ENCODE peak calls at places on chromosomes 16 and 17, in eight cellular contexts. T, W, L, O, I, B, H and F are unnamed samples.

GRCh38 chr16:20851601-20852000 is 45.3 kb downstream of the REXO5 start:
- DNase-seq in T (peak; percentile 73), W (peak; percentile 54), L (peak; percentile 99), O (peak; percentile 92), I (peak; percentile 82), B (peak; percentile 93), H (peak; percentile 97), F (peak; percentile 85)

GRCh38 chr17:7509937-7510336 is 25.8 kb downstream of the POLR2A start:
- DNase-seq in T (no peak), W (no peak), L (no peak), O (no peak), I (no peak), B (no peak), H (no peak), F (no peak)

GRCh38 chr17:28686296-28686695 is 24.3 kb downstream of the SUPT6H start:
- DNase-seq in T (no peak), W (no peak), L (no peak), O (no peak), I (no peak), B (no peak), H (no peak), F (no peak)

GRCh38 chr17:40107266-40107980 is 7.0 kb upstream of the NR1D1 start:
- DNase-seq in T (no peak), W (no peak), L (peak; percentile 46), O (no peak), I (peak; percentile 54), B (no peak), H (peak; percentile 48), F (no peak)

GRCh38 chr17:2436516-2436915 is 35.7 kb upstream of the MNT start:
- DNase-seq in T (no peak), W (peak; percentile 68), L (no peak), O (no peak), I (no peak), B (no peak), H (no peak), F (no peak)

GRCh38 chr17:63358111-63358839 is 87.8 kb downstream of the CYB561 start:
- DNase-seq in T (peak; percentile 75), W (no peak), L (peak; percentile 90), O (peak; percentile 94), I (no peak), B (no peak), H (peak; percentile 96), F (peak; percentile 87)

GRCh38 chr16:3669067-3669466 is 14.6 kb downstream of the DNASE1 start:
- DNase-seq in T (no peak), W (no peak), L (no peak), O (no peak), I (no peak), B (no peak), H (no peak), F (no peak)

GRCh38 chr16:1158456-1159324 is 5.8 kb downstream of the CACNA1H start:
- DNase-seq in T (no peak), W (peak; percentile 65), L (no peak), O (peak; percentile 47), I (no peak), B (no peak), H (no peak), F (no peak)

GRCh38 chr16:57387598-57388354 is 15.5 kb downstream of the CX3CL1 start:
- DNase-seq in T (no peak), W (no peak), L (no peak), O (no peak), I (no peak), B (no peak), H (no peak), F (no peak)

GRCh38 chr17:79950711-79951110 is 85.0 kb downstream of the TBC1D16 start:
- DNase-seq in T (no peak), W (peak; percentile 61), L (no peak), O (no peak), I (no peak), B (no peak), H (no peak), F (no peak)

GRCh38 chr16:19804538-19805323 is 79.9 kb downstream of the GPRC5B start:
- DNase-seq in T (no peak), W (peak; percentile 87), L (no peak), O (no peak), I (peak; percentile 43), B (no peak), H (no peak), F (no peak)

GRCh38 chr16:85659805-85660511 is 28.8 kb downstream of the GINS2 start:
- DNase-seq in T (no peak), W (peak; percentile 76), L (peak; percentile 39), O (peak; percentile 41), I (peak; percentile 27), B (peak; percentile 55), H (peak; percentile 40), F (no peak)

GRCh38 chr17:74520790-74521480 is 10.3 kb downstream of the CD300LB start:
- DNase-seq in T (no peak), W (no peak), L (no peak), O (no peak), I (peak; percentile 27), B (peak; percentile 79), H (no peak), F (no peak)

GRCh38 chr16:68296291-68296690 is 14.5 kb downstream of the SLC7A6OS start:
- DNase-seq in T (no peak), W (peak; percentile 62), L (no peak), O (no peak), I (no peak), B (no peak), H (no peak), F (no peak)

GRCh38 chr17:62781356-62781755 is 26.8 kb downstream of the MARCHF10 start:
- DNase-seq in T (no peak), W (no peak), L (peak; percentile 46), O (peak; percentile 57), I (no peak), B (peak; percentile 69), H (peak; percentile 90), F (no peak)

GRCh38 chr17:19359151-19359550 is 3.4 kb downstream of the B9D1 start:
- DNase-seq in T (no peak), W (no peak), L (no peak), O (no peak), I (no peak), B (no peak), H (no peak), F (no peak)

GRCh38 chr16:66099261-66099660 is 267.2 kb upstream of the CDH5 start:
- DNase-seq in T (no peak), W (no peak), L (no peak), O (no peak), I (no peak), B (no peak), H (no peak), F (no peak)

GRCh38 chr17:44981221-44981968 is 13.3 kb upstream of the C1QL1 start:
- DNase-seq in T (peak; percentile 18), W (peak; percentile 33), L (peak; percentile 32), O (peak; percentile 94), I (no peak), B (peak; percentile 88), H (peak; percentile 13), F (peak; percentile 27)

GRCh38 chr17:65109543-65109942 is 27.6 kb upstream of the RGS9 start:
- DNase-seq in T (no peak), W (no peak), L (no peak), O (no peak), I (no peak), B (no peak), H (no peak), F (no peak)

GRCh38 chr17:79420318-79421243 is 190.3 kb downstream of the RBFOX3 start:
- DNase-seq in T (no peak), W (no peak), L (peak; percentile 28), O (no peak), I (no peak), B (peak; percentile 42), H (peak; percentile 18), F (peak; percentile 4)

GRCh38 chr16:71883193-71883848 is 661 bp downstream of the ZNF821 start:
- DNase-seq in T (no peak), W (peak; percentile 47), L (peak; percentile 13), O (peak; percentile 6), I (peak; percentile 17), B (peak; percentile 31), H (peak; percentile 8), F (no peak)

GRCh38 chr16:73093146-73094144 is 45.5 kb upstream of the ZFHX3 start:
- DNase-seq in T (no peak), W (peak; percentile 9), L (peak; percentile 29), O (peak; percentile 54), I (no peak), B (no peak), H (no peak), F (no peak)
- TF ChIP-seq CTCF in T (no peak), W (no peak), L (no peak), O (no peak), I (no peak), B (no peak), H (no peak), F (no peak)

GRCh38 chr17:68399638-68400403 is 57.5 kb downstream of the WIPI1 start:
- DNase-seq in T (no peak), W (no peak), L (peak; percentile 59), O (peak; percentile 57), I (no peak), B (no peak), H (peak; percentile 73), F (no peak)
- TF ChIP-seq CTCF in T (no peak), W (no peak), L (no peak), O (no peak), I (no peak), B (no peak), H (no peak), F (no peak)

GRCh38 chr16:35906440-35906839 is 2447.0 kb downstream of the TP53TG3F start:
- DNase-seq in T (no peak), W (no peak), L (no peak), O (no peak), I (no peak), B (no peak), H (no peak), F (no peak)

GRCh38 chr16:35909351-35909954 is 2450.0 kb downstream of the TP53TG3F start:
- DNase-seq in T (no peak), W (no peak), L (no peak), O (no peak), I (no peak), B (no peak), H (no peak), F (no peak)

GRCh38 chr16:35908152-35908551 is 2448.7 kb downstream of the TP53TG3F start:
- DNase-seq in T (no peak), W (no peak), L (no peak), O (no peak), I (no peak), B (no peak), H (no peak), F (no peak)

GRCh38 chr16:35910409-35910808 is 2451.0 kb downstream of the TP53TG3F start:
- DNase-seq in T (no peak), W (no peak), L (no peak), O (no peak), I (no peak), B (no peak), H (no peak), F (no peak)

DNA sequence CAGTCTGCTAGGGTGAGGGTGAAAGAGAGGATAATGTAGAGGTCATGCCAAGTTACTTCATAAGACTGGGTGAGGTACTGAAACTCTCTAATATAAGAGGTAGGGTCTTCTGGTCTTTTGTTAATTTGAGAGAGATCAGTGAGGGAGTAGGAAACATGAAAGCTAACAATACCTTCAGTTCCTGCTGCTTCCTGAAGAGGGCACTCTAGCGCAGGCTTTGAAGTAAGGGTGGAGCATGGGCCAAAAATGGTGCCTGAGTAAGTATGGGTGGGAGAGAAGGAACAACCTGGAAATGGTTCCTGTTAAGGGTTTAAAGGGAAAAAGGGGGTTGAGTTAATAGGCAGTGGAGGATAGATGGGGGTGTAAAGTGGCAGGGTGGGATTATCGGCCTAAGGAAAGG is 2449.5 kb downstream of the TP53TG3F start:
- DNase-seq in T (no peak), W (no peak), L (no peak), O (no peak), I (no peak), B (no peak), H (no peak), F (no peak)
- TF ChIP-seq CTCF in T (no peak), W (no peak), L (no peak), O (no peak), I (no peak), B (peak; percentile 19), H (no peak), F (peak; percentile 4)

GRCh38 chr17:55005520-55005919 is 37.0 kb downstream of the STXBP4 start:
- DNase-seq in T (no peak), W (peak; percentile 13), L (peak; percentile 12), O (peak; percentile 12), I (no peak), B (peak; percentile 35), H (peak; percentile 8), F (no peak)
- TF ChIP-seq CTCF in T (peak; percentile 51), W (peak; percentile 35), L (peak; percentile 35), O (peak; percentile 16), I (no peak), B (peak; percentile 44), H (peak; percentile 45), F (peak; percentile 33)